ENCODE peak calls at places on chromosomes 1 and 21, in ten cellular contexts. N is stimulated activated CD4-positive, alpha-beta T cell treated with anti-CD3 and anti-CD28 coated beads, Interleukin-2, amount 100 ng/mL, for 48 hours; J is G401; F is AG08395; U is Jurkat, Clone E6-1; O is fibroblast of the conjunctiva; E is RWPE2; S is NT2/D1; Q is C1 segment of cervical spinal cord; M is activated CD4-positive, alpha-beta T cell treated with anti-CD3 and anti-CD28 coated beads for 36 hours. P is an unnamed sample.

GRCh38 chr1:40879487-40880175 is 17.5 kb upstream of the CITED4 start:
- DNase-seq in O (no peak), J (no peak), E (no peak), S (no peak), Q (no peak), N (no peak), U (no peak), M (no peak), F (no peak), P (no peak)

GRCh38 chr1:4511374-4511773 is 143.0 kb upstream of the AJAP1 start:
- DNase-seq in S (no peak), F (no peak), E (no peak), O (no peak), N (no peak), Q (no peak), J (no peak), M (no peak), U (no peak), P (no peak)

GRCh38 chr21:38669186-38669585 is 136.5 kb upstream of the ETS2 start:
- DNase-seq in M (peak), N (no peak), E (no peak), S (peak), O (no peak), J (no peak), Q (no peak), U (peak), F (peak), P (no peak)

GRCh38 chr1:147579532-147580199 is 38.4 kb downstream of the BCL9 start:
- DNase-seq in F (peak), E (no peak), U (no peak), M (no peak), S (no peak), N (no peak), J (no peak), Q (no peak), O (no peak), P (no peak)

GRCh38 chr1:22388666-22389455 is 62.8 kb upstream of the ZBTB40 start:
- DNase-seq in Q (no peak), O (peak), J (no peak), F (peak), N (no peak), S (no peak), U (no peak), M (no peak), E (no peak), P (peak)

GRCh38 chr1:200837931-200838571 is 34.7 kb upstream of the GPR25 start:
- DNase-seq in M (no peak), Q (no peak), S (no peak), U (no peak), N (no peak), F (peak), J (no peak), E (no peak), O (no peak), P (no peak)

GRCh38 chr1:57279909-57280666 is 143.8 kb downstream of the DAB1 start:
- DNase-seq in J (no peak), E (peak), Q (no peak), U (no peak), F (no peak), S (peak), M (no peak), N (no peak), O (no peak), P (no peak)

GRCh38 chr1:210264521-210265380 is 32.2 kb downstream of the SERTAD4 start:
- DNase-seq in M (no peak), E (no peak), O (no peak), Q (no peak), J (peak), S (no peak), N (no peak), U (no peak), F (peak), P (no peak)

GRCh38 chr1:27388337-27389005 is 4.0 kb upstream of the GPR3 start:
- DNase-seq in E (no peak), U (peak), O (no peak), N (peak), Q (no peak), S (no peak), M (peak), F (peak), J (peak), P (no peak)

GRCh38 chr1:39960461-39960958 is 5.6 kb downstream of the MFSD2A start:
- DNase-seq in F (no peak), Q (peak), J (no peak), O (no peak), S (no peak), U (peak), M (peak), E (peak), N (no peak), P (no peak)

GRCh38 chr1:229002037-229002436 is 266.8 kb downstream of the RHOU start:
- DNase-seq in O (no peak), J (no peak), N (no peak), F (no peak), U (no peak), M (no peak), E (no peak), S (no peak), Q (no peak), P (no peak)

GRCh38 chr1:233015965-233016364 is 65.6 kb downstream of the NTPCR start:
- DNase-seq in F (no peak), M (no peak), O (no peak), N (no peak), Q (no peak), S (no peak), U (peak), E (no peak), J (no peak), P (no peak)

GRCh38 chr1:211741116-211741515 is 65.7 kb upstream of the NEK2 start:
- DNase-seq in U (no peak), Q (no peak), E (no peak), M (peak), O (no peak), N (no peak), F (no peak), S (no peak), J (no peak), P (no peak)

GRCh38 chr1:97980530-97980929 is 59.7 kb upstream of the DPYD start:
- DNase-seq in J (no peak), U (no peak), O (no peak), E (no peak), Q (no peak), F (no peak), N (no peak), S (no peak), M (no peak), P (no peak)

GRCh38 chr1:230085178-230085515 is 18.1 kb downstream of the GALNT2 start:
- DNase-seq in F (no peak), O (no peak), S (no peak), E (no peak), N (no peak), M (no peak), Q (no peak), U (no peak), J (no peak), P (no peak)

GRCh38 chr1:100539836-100540536 is 2.0 kb downstream of the GPR88 start:
- DNase-seq in J (no peak), O (no peak), M (peak), U (no peak), E (no peak), F (peak), S (no peak), Q (no peak), N (no peak), P (no peak)

GRCh38 chr1:212147581-212148033 is 112.1 kb downstream of the DTL start:
- DNase-seq in F (no peak), N (no peak), E (no peak), U (no peak), Q (no peak), M (no peak), J (no peak), S (no peak), O (no peak), P (no peak)

GRCh38 chr1:19210772-19211549 is 895 bp upstream of the UBR4 start:
- DNase-seq in O (no peak), F (no peak), E (no peak), S (no peak), U (peak), M (peak), Q (no peak), J (no peak), N (no peak), P (no peak)

GRCh38 chr1:171432473-171432872 is 52.9 kb upstream of the PRRC2C start:
- DNase-seq in J (no peak), Q (no peak), F (no peak), S (no peak), N (no peak), O (no peak), E (no peak), M (no peak), U (no peak), P (no peak)

GRCh38 chr1:190564117-190564516 is 86.5 kb upstream of the BRINP3 start:
- DNase-seq in Q (no peak), U (no peak), J (no peak), O (no peak), M (no peak), F (no peak), E (no peak), S (no peak), N (no peak), P (no peak)

GRCh38 chr1:162310337-162310736 is 66.3 kb downstream of the SPATA46 start:
- DNase-seq in J (no peak), N (no peak), M (no peak), S (no peak), O (no peak), F (no peak), Q (no peak), E (no peak), U (no peak), P (no peak)

GRCh38 chr1:201405484-201405831 is 6.3 kb upstream of the LAD1 start:
- DNase-seq in M (no peak), U (no peak), O (no peak), S (no peak), N (no peak), J (no peak), Q (no peak), E (no peak), F (no peak), P (no peak)

GRCh38 chr1:63269571-63269970 is 52.8 kb upstream of the FOXD3 start:
- DNase-seq in U (no peak), E (no peak), M (no peak), J (no peak), O (no peak), F (no peak), N (no peak), Q (no peak), S (no peak), P (no peak)

GRCh38 chr1:82387070-82387366 is 586.3 kb downstream of the ADGRL2 start:
- DNase-seq in U (no peak), Q (no peak), N (no peak), S (no peak), F (no peak), J (no peak), O (no peak), M (no peak), E (no peak), P (no peak)

GRCh38 chr1:200452850-200453543 is 43.2 kb upstream of the ZNF281 start:
- DNase-seq in Q (no peak), S (peak), O (no peak), E (no peak), F (no peak), J (no peak), N (no peak), U (no peak), M (no peak), P (no peak)

P was measured in AG09309.